ENCODE peak calls at places on chromosomes 16 and 17, in nine cellular contexts. One of them, this sample, is unnamed.

GRCh38 chr17:50565559-50566350 is 5.2 kb downstream of the CACNA1G start:
- DNase-seq in coronary artery: no peak
- DNase-seq in AML-193: no peak
- DNase-seq in tibial nerve: no peak
- DNase-seq in activated CD4-positive, alpha-beta T cell treated with anti-CD3 and anti-CD28 coated beads, Interleukin-2, amount 50 U/mL, for 1 hour: no peak
- DNase-seq in progenitor cell of endocrine pancreas: no peak
- DNase-seq in activated CD8-positive, alpha-beta memory T cell treated with anti-CD3 and anti-CD28 coated beads for 4 hours: no peak
- DNase-seq in activated CD4-positive, alpha-beta memory T cell treated with anti-CD3 and anti-CD28 coated beads, Interleukin-2, amount 10 ng/mL, durations not matched to agents 7 days and 5 days: no peak
- DNase-seq in lower lobe of right lung: no peak
- DNase-seq in this sample: no peak

GRCh38 chr17:40958086-40958953 is 8.4 kb downstream of the KRT39 start:
- DNase-seq in lower lobe of right lung: no peak
- DNase-seq in activated CD4-positive, alpha-beta memory T cell treated with anti-CD3 and anti-CD28 coated beads, Interleukin-2, amount 10 ng/mL, durations not matched to agents 7 days and 5 days: no peak
- DNase-seq in activated CD8-positive, alpha-beta memory T cell treated with anti-CD3 and anti-CD28 coated beads for 4 hours: no peak
- DNase-seq in activated CD4-positive, alpha-beta T cell treated with anti-CD3 and anti-CD28 coated beads, Interleukin-2, amount 50 U/mL, for 1 hour: no peak
- DNase-seq in tibial nerve: no peak
- DNase-seq in coronary artery: no peak
- DNase-seq in progenitor cell of endocrine pancreas: no peak
- DNase-seq in AML-193: no peak
- DNase-seq in this sample: no peak

GRCh38 chr17:151886-152859 is 14.8 kb downstream of the SCGB1C2 start:
- DNase-seq in coronary artery: no peak
- DNase-seq in AML-193: no peak
- DNase-seq in activated CD8-positive, alpha-beta memory T cell treated with anti-CD3 and anti-CD28 coated beads for 4 hours: no peak
- DNase-seq in lower lobe of right lung: peak
- DNase-seq in activated CD4-positive, alpha-beta T cell treated with anti-CD3 and anti-CD28 coated beads, Interleukin-2, amount 50 U/mL, for 1 hour: no peak
- DNase-seq in progenitor cell of endocrine pancreas: no peak
- DNase-seq in tibial nerve: no peak
- DNase-seq in activated CD4-positive, alpha-beta memory T cell treated with anti-CD3 and anti-CD28 coated beads, Interleukin-2, amount 10 ng/mL, durations not matched to agents 7 days and 5 days: no peak
- DNase-seq in this sample: no peak

GRCh38 chr17:61504697-61505096 is 52.5 kb downstream of the TBX4 start:
- DNase-seq in activated CD4-positive, alpha-beta memory T cell treated with anti-CD3 and anti-CD28 coated beads, Interleukin-2, amount 10 ng/mL, durations not matched to agents 7 days and 5 days: no peak
- DNase-seq in AML-193: no peak
- DNase-seq in tibial nerve: no peak
- DNase-seq in coronary artery: no peak
- DNase-seq in activated CD4-positive, alpha-beta T cell treated with anti-CD3 and anti-CD28 coated beads, Interleukin-2, amount 50 U/mL, for 1 hour: no peak
- DNase-seq in progenitor cell of endocrine pancreas: no peak
- DNase-seq in activated CD8-positive, alpha-beta memory T cell treated with anti-CD3 and anti-CD28 coated beads for 4 hours: no peak
- DNase-seq in lower lobe of right lung: no peak
- DNase-seq in this sample: no peak

GRCh38 chr17:35242158-35242804 is 591 bp upstream of the SLFN5 start:
- DNase-seq in AML-193: peak
- DNase-seq in activated CD8-positive, alpha-beta memory T cell treated with anti-CD3 and anti-CD28 coated beads for 4 hours: peak
- DNase-seq in lower lobe of right lung: peak
- DNase-seq in activated CD4-positive, alpha-beta memory T cell treated with anti-CD3 and anti-CD28 coated beads, Interleukin-2, amount 10 ng/mL, durations not matched to agents 7 days and 5 days: peak
- DNase-seq in tibial nerve: peak
- DNase-seq in coronary artery: peak
- DNase-seq in progenitor cell of endocrine pancreas: peak
- DNase-seq in activated CD4-positive, alpha-beta T cell treated with anti-CD3 and anti-CD28 coated beads, Interleukin-2, amount 50 U/mL, for 1 hour: peak
- DNase-seq in this sample: peak

GRCh38 chr17:29215717-29216116 is 30.9 kb upstream of the CRYBA1 start:
- DNase-seq in activated CD8-positive, alpha-beta memory T cell treated with anti-CD3 and anti-CD28 coated beads for 4 hours: no peak
- DNase-seq in lower lobe of right lung: no peak
- DNase-seq in activated CD4-positive, alpha-beta T cell treated with anti-CD3 and anti-CD28 coated beads, Interleukin-2, amount 50 U/mL, for 1 hour: no peak
- DNase-seq in coronary artery: no peak
- DNase-seq in activated CD4-positive, alpha-beta memory T cell treated with anti-CD3 and anti-CD28 coated beads, Interleukin-2, amount 10 ng/mL, durations not matched to agents 7 days and 5 days: no peak
- DNase-seq in progenitor cell of endocrine pancreas: no peak
- DNase-seq in AML-193: no peak
- DNase-seq in tibial nerve: no peak
- DNase-seq in this sample: no peak

GRCh38 chr16:56277040-56277439 is 85.8 kb downstream of the GNAO1 start:
- DNase-seq in activated CD4-positive, alpha-beta memory T cell treated with anti-CD3 and anti-CD28 coated beads, Interleukin-2, amount 10 ng/mL, durations not matched to agents 7 days and 5 days: no peak
- DNase-seq in lower lobe of right lung: no peak
- DNase-seq in AML-193: no peak
- DNase-seq in progenitor cell of endocrine pancreas: no peak
- DNase-seq in tibial nerve: no peak
- DNase-seq in coronary artery: no peak
- DNase-seq in activated CD4-positive, alpha-beta T cell treated with anti-CD3 and anti-CD28 coated beads, Interleukin-2, amount 50 U/mL, for 1 hour: no peak
- DNase-seq in activated CD8-positive, alpha-beta memory T cell treated with anti-CD3 and anti-CD28 coated beads for 4 hours: no peak
- DNase-seq in this sample: no peak

GRCh38 chr17:2710804-2711607 is 558 bp downstream of the CLUH start:
- DNase-seq in lower lobe of right lung: peak
- DNase-seq in AML-193: peak
- DNase-seq in activated CD4-positive, alpha-beta T cell treated with anti-CD3 and anti-CD28 coated beads, Interleukin-2, amount 50 U/mL, for 1 hour: peak
- DNase-seq in activated CD8-positive, alpha-beta memory T cell treated with anti-CD3 and anti-CD28 coated beads for 4 hours: no peak
- DNase-seq in progenitor cell of endocrine pancreas: no peak
- DNase-seq in tibial nerve: no peak
- DNase-seq in activated CD4-positive, alpha-beta memory T cell treated with anti-CD3 and anti-CD28 coated beads, Interleukin-2, amount 10 ng/mL, durations not matched to agents 7 days and 5 days: peak
- DNase-seq in coronary artery: no peak
- DNase-seq in this sample: peak

GRCh38 chr17:79941088-79942010 is 94.3 kb downstream of the TBC1D16 start:
- DNase-seq in activated CD8-positive, alpha-beta memory T cell treated with anti-CD3 and anti-CD28 coated beads for 4 hours: no peak
- DNase-seq in activated CD4-positive, alpha-beta T cell treated with anti-CD3 and anti-CD28 coated beads, Interleukin-2, amount 50 U/mL, for 1 hour: no peak
- DNase-seq in progenitor cell of endocrine pancreas: no peak
- DNase-seq in tibial nerve: no peak
- DNase-seq in coronary artery: no peak
- DNase-seq in activated CD4-positive, alpha-beta memory T cell treated with anti-CD3 and anti-CD28 coated beads, Interleukin-2, amount 10 ng/mL, durations not matched to agents 7 days and 5 days: no peak
- DNase-seq in AML-193: no peak
- DNase-seq in lower lobe of right lung: peak
- DNase-seq in this sample: no peak

This sample was measured in DND-41.